ENCODE peak calls at places on chromosomes 6 and 20, in seven cellular contexts. Z is psoas muscle, N is lung, T is GM12865, V is left lung, S is heart right ventricle, L is choroid plexus epithelial cell. U is an unnamed sample.

GRCh38 chr6:28980797-28981390 is 24.2 kb downstream of the ZNF311 start:
- DNase-seq in Z (peak), N (peak), T (peak), V (no peak), S (peak), L (peak), U (peak)

GRCh38 chr6:23559587-23560343 is 566.2 kb upstream of the NRSN1 start:
- DNase-seq in Z (no peak), N (no peak), T (no peak), V (no peak), S (no peak), L (no peak), U (no peak)

GRCh38 chr20:57657537-57658446 is 37.6 kb upstream of the ZBP1 start:
- DNase-seq in Z (peak), N (peak), T (no peak), V (peak), S (peak), L (no peak), U (no peak)

GRCh38 chr6:84910881-84911607 is 146.6 kb upstream of the TBX18 start:
- DNase-seq in Z (no peak), N (no peak), T (no peak), V (no peak), S (no peak), L (no peak), U (no peak)

GRCh38 chr6:34132486-34133185 is 13.3 kb downstream of the GRM4 start:
- DNase-seq in Z (no peak), N (no peak), T (peak), V (no peak), S (no peak), L (peak), U (peak)

GRCh38 chr6:148289153-148289552 is 53.5 kb upstream of the SASH1 start:
- DNase-seq in Z (no peak), N (no peak), T (no peak), V (no peak), S (no peak), L (peak), U (no peak)

GRCh38 chr20:48767269-48767960 is 60.4 kb downstream of the PREX1 start:
- DNase-seq in Z (no peak), N (no peak), T (no peak), V (no peak), S (no peak), L (no peak), U (no peak)

GRCh38 chr6:11899645-11900044 is 112.5 kb upstream of the HIVEP1 start:
- DNase-seq in Z (no peak), N (no peak), T (no peak), V (no peak), S (no peak), L (no peak), U (no peak)

GRCh38 chr6:11315743-11316437 is 83.4 kb upstream of the NEDD9 start:
- DNase-seq in Z (no peak), N (no peak), T (no peak), V (no peak), S (peak), L (peak), U (peak)

GRCh38 chr20:17715075-17715474 is 15.3 kb downstream of the BANF2 start:
- DNase-seq in Z (no peak), N (no peak), T (no peak), V (no peak), S (no peak), L (no peak), U (no peak)

GRCh38 chr20:10603971-10604864 is 69.6 kb downstream of the JAG1 start:
- DNase-seq in Z (peak), N (peak), T (no peak), V (peak), S (peak), L (peak), U (peak)

DNA sequence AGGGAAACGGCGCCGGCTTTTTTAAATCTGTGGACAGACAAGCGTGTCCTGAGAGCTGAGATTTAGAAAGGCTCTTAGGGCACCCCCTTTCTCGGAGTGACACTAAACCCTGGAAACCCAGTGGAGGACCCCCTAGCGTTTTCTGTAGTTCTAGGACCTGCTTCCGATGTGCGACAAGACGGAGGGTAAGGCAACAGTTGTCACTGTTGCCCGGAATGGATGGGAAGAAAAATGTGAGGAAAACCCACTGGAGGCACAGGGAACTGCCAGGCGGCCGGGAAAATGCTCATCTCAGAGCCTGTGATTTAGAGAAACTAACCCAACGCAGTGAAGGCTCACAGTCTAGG is 551 bp upstream of the ATP5F1E start:
- DNase-seq in Z (no peak), N (no peak), T (no peak), V (no peak), S (no peak), L (no peak), U (no peak)
- TF ChIP-seq CTCF in Z (peak), N (no peak), T (no peak), V (no peak), S (no peak), L (peak), U (peak)

DNA sequence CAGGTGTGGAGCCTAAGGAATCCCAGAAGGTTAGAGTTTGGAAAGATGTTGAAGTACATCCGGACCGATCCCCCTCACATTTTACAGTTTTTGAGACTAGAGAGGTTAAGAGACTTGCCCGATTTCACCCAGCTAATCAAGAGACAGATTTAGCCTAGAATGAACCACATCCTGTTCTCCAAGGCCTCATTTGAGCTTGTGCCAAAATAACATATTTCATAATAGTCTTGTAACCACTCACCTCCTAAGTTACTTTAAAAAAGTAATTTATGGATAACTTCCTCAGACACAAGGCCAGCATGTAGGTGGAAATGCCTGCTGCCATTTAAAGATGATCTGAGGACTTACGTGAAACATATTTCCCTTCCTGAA is 39.8 kb upstream of the ARHGAP18 start:
- DNase-seq in Z (no peak), N (no peak), T (peak), V (no peak), S (no peak), L (peak), U (peak)
- H3K4me3 ChIP-seq in Z (no peak), N (no peak), T (peak), V (no peak), S (no peak), L (no peak), U (no peak)

DNA sequence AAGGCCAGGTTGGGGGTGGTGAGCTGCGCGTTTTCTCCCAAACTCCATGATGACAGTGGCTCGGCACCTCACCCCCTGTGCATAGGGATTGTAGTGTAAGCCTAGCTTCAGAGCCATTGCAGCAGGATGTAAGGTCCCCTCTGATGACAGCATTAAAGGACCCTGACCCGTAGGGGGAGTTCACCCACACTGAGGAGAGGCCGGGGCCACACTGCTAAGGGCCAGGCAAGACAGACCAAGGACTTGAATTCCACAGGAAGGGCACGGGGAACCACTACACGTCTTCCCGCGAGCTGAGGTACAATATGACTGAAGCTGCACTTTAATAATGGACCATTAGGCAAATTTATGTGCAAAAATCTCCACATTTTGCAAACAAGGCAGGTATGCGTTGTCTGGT is 112.0 kb downstream of the FOXA2 start:
- DNase-seq in Z (no peak), N (no peak), T (no peak), V (no peak), S (no peak), L (no peak), U (no peak)
- TF ChIP-seq CTCF in Z (no peak), N (no peak), T (no peak), V (no peak), S (no peak), L (no peak), U (no peak)

GRCh38 chr6:46412662-46413061 is 78.6 kb downstream of the RCAN2 start:
- DNase-seq in Z (no peak), N (no peak), T (no peak), V (no peak), S (no peak), L (no peak), U (no peak)
- H3K4me3 ChIP-seq in Z (no peak), N (no peak), T (no peak), V (no peak), S (no peak), L (no peak), U (no peak)

GRCh38 chr6:30686908-30687658 is 638 bp upstream of the PPP1R18 start:
- DNase-seq in Z (peak), N (peak), T (peak), V (peak), S (peak), L (peak), U (peak)

GRCh38 chr6:30687659-30688431 is 1.4 kb upstream of the PPP1R18 start:
- DNase-seq in Z (peak), N (no peak), T (peak), V (peak), S (peak), L (peak), U (peak)

GRCh38 chr6:30689985-30690384 is 799 bp downstream of the NRM start:
- DNase-seq in Z (no peak), N (no peak), T (no peak), V (no peak), S (no peak), L (no peak), U (no peak)

GRCh38 chr6:30689022-30689865 is 1.5 kb downstream of the NRM start:
- DNase-seq in Z (no peak), N (no peak), T (peak), V (no peak), S (no peak), L (no peak), U (no peak)

GRCh38 chr6:30688569-30688968 is 2.1 kb upstream of the PPP1R18 start:
- DNase-seq in Z (no peak), N (no peak), T (peak), V (no peak), S (no peak), L (no peak), U (no peak)
- TF ChIP-seq CTCF in Z (no peak), N (no peak), T (no peak), V (no peak), S (no peak), L (no peak), U (no peak)

DNA sequence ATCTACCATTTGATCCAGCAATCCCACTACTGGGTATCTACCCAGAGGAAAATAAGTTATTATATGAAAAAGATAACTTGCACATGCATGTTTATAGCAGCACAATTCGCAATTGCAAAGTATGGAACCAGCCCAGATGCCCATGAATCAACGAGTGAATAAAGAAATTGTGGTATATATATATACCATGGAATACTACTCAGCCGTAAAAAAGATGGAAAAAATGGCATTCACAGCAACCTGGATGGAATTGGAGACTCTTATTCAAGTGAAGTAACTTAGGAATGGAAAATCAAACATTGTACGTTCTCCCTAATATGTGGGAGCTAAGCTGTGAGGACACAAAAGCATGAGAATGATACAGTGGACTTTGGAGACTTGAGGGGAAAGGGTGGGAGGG is 100.0 kb upstream of the ADGRF4 start:
- DNase-seq in Z (no peak), N (no peak), T (no peak), V (no peak), S (no peak), L (no peak), U (no peak)
- H3K4me3 ChIP-seq in Z (no peak), N (no peak), T (no peak), V (no peak), S (no peak), L (no peak), U (no peak)

GRCh38 chr6:110341671-110342304 is 16.4 kb downstream of the METTL24 start:
- DNase-seq in Z (no peak), N (no peak), T (peak), V (no peak), S (no peak), L (peak), U (no peak)
- TF ChIP-seq CTCF in Z (no peak), N (no peak), T (peak), V (no peak), S (peak), L (peak), U (no peak)

DNA sequence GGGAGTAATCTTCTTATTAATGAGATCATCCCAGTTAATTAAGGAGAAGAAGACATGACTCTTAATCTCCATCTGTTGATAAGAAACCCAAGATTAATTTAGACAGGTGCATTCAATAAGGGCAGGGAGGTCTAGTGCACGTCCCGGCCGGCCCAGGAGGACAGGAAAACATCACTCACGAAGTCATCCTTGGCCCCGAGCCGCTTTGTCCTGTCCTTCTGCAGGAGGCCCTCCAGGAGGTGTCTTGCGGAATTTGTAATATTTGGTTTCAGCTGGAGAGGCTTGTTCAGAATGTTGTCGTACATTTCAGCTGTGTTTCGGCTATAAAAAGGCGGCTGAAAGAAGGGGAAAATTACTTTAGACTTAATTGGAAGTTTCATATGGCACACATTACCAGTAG is 118.4 kb upstream of the SLC2A12 start:
- DNase-seq in Z (peak), N (no peak), T (no peak), V (no peak), S (no peak), L (peak), U (peak)
- H3K4me3 ChIP-seq in Z (peak), N (peak), T (no peak), V (peak), S (peak), L (peak), U (peak)

GRCh38 chr6:122947355-122947754 is 48.7 kb upstream of the CLVS2 start:
- DNase-seq in Z (no peak), N (no peak), T (no peak), V (no peak), S (no peak), L (peak), U (peak)
- TF ChIP-seq CTCF in Z (peak), N (no peak), T (peak), V (no peak), S (peak), L (peak), U (peak)